ENCODE peak calls at places on chromosome 9, in ten cellular contexts. One of them, this sample, is unnamed.

GRCh38 chr9:111728617-111729366 is 65.9 kb downstream of the SHOC1 start:
- DNase-seq in A172: peak
- DNase-seq in ACHN: peak
- DNase-seq in left lung: no peak
- DNase-seq in iPS DF 19.7: no peak
- DNase-seq in PC-9: peak
- DNase-seq in frontal cortex: no peak
- DNase-seq in sigmoid colon: no peak
- DNase-seq in stimulated activated CD8-positive, alpha-beta memory T cell treated with anti-CD3 and anti-CD28 coated beads, Interleukin-7, amount 100 ng/mL, for 1 hour: no peak
- DNase-seq in neural crest cell: no peak
- DNase-seq in this sample: peak

GRCh38 chr9:127865645-127866464 is 11.4 kb upstream of the ENG start:
- DNase-seq in neural crest cell: no peak
- DNase-seq in iPS DF 19.7: no peak
- DNase-seq in left lung: no peak
- DNase-seq in PC-9: no peak
- DNase-seq in A172: no peak
- DNase-seq in sigmoid colon: no peak
- DNase-seq in frontal cortex: no peak
- DNase-seq in ACHN: no peak
- DNase-seq in stimulated activated CD8-positive, alpha-beta memory T cell treated with anti-CD3 and anti-CD28 coated beads, Interleukin-7, amount 100 ng/mL, for 1 hour: no peak
- DNase-seq in this sample: no peak

GRCh38 chr9:133709716-133710571 is 28.2 kb downstream of the SARDH start:
- DNase-seq in ACHN: no peak
- DNase-seq in A172: no peak
- DNase-seq in iPS DF 19.7: no peak
- DNase-seq in stimulated activated CD8-positive, alpha-beta memory T cell treated with anti-CD3 and anti-CD28 coated beads, Interleukin-7, amount 100 ng/mL, for 1 hour: no peak
- DNase-seq in PC-9: no peak
- DNase-seq in neural crest cell: no peak
- DNase-seq in frontal cortex: no peak
- DNase-seq in sigmoid colon: peak
- DNase-seq in left lung: no peak
- DNase-seq in this sample: no peak

GRCh38 chr9:93183663-93184438 is at the start of gene WNK2:
- DNase-seq in A172: no peak
- DNase-seq in stimulated activated CD8-positive, alpha-beta memory T cell treated with anti-CD3 and anti-CD28 coated beads, Interleukin-7, amount 100 ng/mL, for 1 hour: no peak
- DNase-seq in iPS DF 19.7: no peak
- DNase-seq in sigmoid colon: no peak
- DNase-seq in PC-9: no peak
- DNase-seq in left lung: no peak
- DNase-seq in neural crest cell: no peak
- DNase-seq in ACHN: no peak
- DNase-seq in frontal cortex: peak
- DNase-seq in this sample: peak

GRCh38 chr9:126696091-126696763 is 82.5 kb downstream of the LMX1B start:
- DNase-seq in neural crest cell: no peak
- DNase-seq in left lung: peak
- DNase-seq in frontal cortex: no peak
- DNase-seq in iPS DF 19.7: no peak
- DNase-seq in stimulated activated CD8-positive, alpha-beta memory T cell treated with anti-CD3 and anti-CD28 coated beads, Interleukin-7, amount 100 ng/mL, for 1 hour: no peak
- DNase-seq in ACHN: no peak
- DNase-seq in A172: no peak
- DNase-seq in sigmoid colon: peak
- DNase-seq in PC-9: no peak
- DNase-seq in this sample: no peak

GRCh38 chr9:33932078-33932807 is 115.3 kb downstream of the UBE2R2 start:
- DNase-seq in neural crest cell: no peak
- DNase-seq in stimulated activated CD8-positive, alpha-beta memory T cell treated with anti-CD3 and anti-CD28 coated beads, Interleukin-7, amount 100 ng/mL, for 1 hour: no peak
- DNase-seq in left lung: no peak
- DNase-seq in A172: no peak
- DNase-seq in frontal cortex: no peak
- DNase-seq in PC-9: no peak
- DNase-seq in sigmoid colon: no peak
- DNase-seq in ACHN: no peak
- DNase-seq in iPS DF 19.7: no peak
- DNase-seq in this sample: no peak

GRCh38 chr9:134546746-134547145 is 94.9 kb upstream of the COL5A1 start:
- DNase-seq in neural crest cell: no peak
- DNase-seq in stimulated activated CD8-positive, alpha-beta memory T cell treated with anti-CD3 and anti-CD28 coated beads, Interleukin-7, amount 100 ng/mL, for 1 hour: no peak
- DNase-seq in A172: no peak
- DNase-seq in PC-9: no peak
- DNase-seq in ACHN: no peak
- DNase-seq in sigmoid colon: peak
- DNase-seq in left lung: peak
- DNase-seq in frontal cortex: no peak
- DNase-seq in iPS DF 19.7: no peak
- DNase-seq in this sample: no peak

GRCh38 chr9:132582276-132582785 is at the start of gene BARHL1:
- DNase-seq in stimulated activated CD8-positive, alpha-beta memory T cell treated with anti-CD3 and anti-CD28 coated beads, Interleukin-7, amount 100 ng/mL, for 1 hour: no peak
- DNase-seq in iPS DF 19.7: no peak
- DNase-seq in sigmoid colon: no peak
- DNase-seq in A172: no peak
- DNase-seq in neural crest cell: no peak
- DNase-seq in left lung: no peak
- DNase-seq in frontal cortex: no peak
- DNase-seq in ACHN: no peak
- DNase-seq in PC-9: no peak
- DNase-seq in this sample: no peak

GRCh38 chr9:137223078-137224040 is 1.3 kb upstream of the RNF208 start:
- DNase-seq in left lung: peak
- DNase-seq in frontal cortex: peak
- DNase-seq in neural crest cell: peak
- DNase-seq in PC-9: peak
- DNase-seq in sigmoid colon: peak
- DNase-seq in A172: peak
- DNase-seq in stimulated activated CD8-positive, alpha-beta memory T cell treated with anti-CD3 and anti-CD28 coated beads, Interleukin-7, amount 100 ng/mL, for 1 hour: peak
- DNase-seq in ACHN: peak
- DNase-seq in iPS DF 19.7: peak
- DNase-seq in this sample: peak

GRCh38 chr9:134412298-134412711 is 86.0 kb downstream of the RXRA start:
- DNase-seq in sigmoid colon: no peak
- DNase-seq in frontal cortex: no peak
- DNase-seq in stimulated activated CD8-positive, alpha-beta memory T cell treated with anti-CD3 and anti-CD28 coated beads, Interleukin-7, amount 100 ng/mL, for 1 hour: no peak
- DNase-seq in PC-9: peak
- DNase-seq in A172: no peak
- DNase-seq in ACHN: no peak
- DNase-seq in left lung: no peak
- DNase-seq in iPS DF 19.7: no peak
- DNase-seq in neural crest cell: no peak
- DNase-seq in this sample: peak

GRCh38 chr9:80650964-80651555 is 1038.3 kb downstream of the TLE1 start:
- DNase-seq in stimulated activated CD8-positive, alpha-beta memory T cell treated with anti-CD3 and anti-CD28 coated beads, Interleukin-7, amount 100 ng/mL, for 1 hour: no peak
- DNase-seq in sigmoid colon: no peak
- DNase-seq in left lung: no peak
- DNase-seq in ACHN: no peak
- DNase-seq in A172: peak
- DNase-seq in PC-9: no peak
- DNase-seq in frontal cortex: no peak
- DNase-seq in neural crest cell: no peak
- DNase-seq in iPS DF 19.7: no peak
- DNase-seq in this sample: no peak

GRCh38 chr9:91298304-91298703 is 63.4 kb downstream of the AUH start:
- DNase-seq in A172: no peak
- DNase-seq in ACHN: no peak
- DNase-seq in frontal cortex: no peak
- DNase-seq in stimulated activated CD8-positive, alpha-beta memory T cell treated with anti-CD3 and anti-CD28 coated beads, Interleukin-7, amount 100 ng/mL, for 1 hour: no peak
- DNase-seq in sigmoid colon: no peak
- DNase-seq in neural crest cell: no peak
- DNase-seq in PC-9: peak
- DNase-seq in left lung: no peak
- DNase-seq in iPS DF 19.7: no peak
- DNase-seq in this sample: no peak

GRCh38 chr9:137234055-137234697 is 3.5 kb downstream of the SLC34A3 start:
- DNase-seq in neural crest cell: no peak
- DNase-seq in stimulated activated CD8-positive, alpha-beta memory T cell treated with anti-CD3 and anti-CD28 coated beads, Interleukin-7, amount 100 ng/mL, for 1 hour: no peak
- DNase-seq in frontal cortex: no peak
- DNase-seq in PC-9: no peak
- DNase-seq in left lung: no peak
- DNase-seq in iPS DF 19.7: no peak
- DNase-seq in ACHN: no peak
- DNase-seq in A172: no peak
- DNase-seq in sigmoid colon: no peak
- DNase-seq in this sample: no peak

GRCh38 chr9:98018347-98018746 is 35.2 kb downstream of the ANP32B start:
- DNase-seq in neural crest cell: no peak
- DNase-seq in iPS DF 19.7: no peak
- DNase-seq in ACHN: no peak
- DNase-seq in A172: no peak
- DNase-seq in PC-9: no peak
- DNase-seq in frontal cortex: no peak
- DNase-seq in sigmoid colon: no peak
- DNase-seq in left lung: no peak
- DNase-seq in stimulated activated CD8-positive, alpha-beta memory T cell treated with anti-CD3 and anti-CD28 coated beads, Interleukin-7, amount 100 ng/mL, for 1 hour: no peak
- DNase-seq in this sample: no peak

GRCh38 chr9:107007981-107008380 is 145.0 kb downstream of the ZNF462 start:
- DNase-seq in frontal cortex: no peak
- DNase-seq in A172: no peak
- DNase-seq in iPS DF 19.7: no peak
- DNase-seq in left lung: no peak
- DNase-seq in stimulated activated CD8-positive, alpha-beta memory T cell treated with anti-CD3 and anti-CD28 coated beads, Interleukin-7, amount 100 ng/mL, for 1 hour: no peak
- DNase-seq in sigmoid colon: no peak
- DNase-seq in neural crest cell: no peak
- DNase-seq in ACHN: no peak
- DNase-seq in PC-9: no peak
- DNase-seq in this sample: no peak

GRCh38 chr9:136122425-136123383 is 4.0 kb upstream of the TMEM250 start:
- DNase-seq in neural crest cell: peak
- DNase-seq in A172: no peak
- DNase-seq in PC-9: no peak
- DNase-seq in left lung: peak
- DNase-seq in iPS DF 19.7: no peak
- DNase-seq in ACHN: peak
- DNase-seq in sigmoid colon: peak
- DNase-seq in frontal cortex: peak
- DNase-seq in stimulated activated CD8-positive, alpha-beta memory T cell treated with anti-CD3 and anti-CD28 coated beads, Interleukin-7, amount 100 ng/mL, for 1 hour: peak
- DNase-seq in this sample: peak

GRCh38 chr9:92917176-92917800 is 30.0 kb upstream of the FGD3 start:
- DNase-seq in frontal cortex: no peak
- DNase-seq in left lung: no peak
- DNase-seq in neural crest cell: no peak
- DNase-seq in A172: no peak
- DNase-seq in sigmoid colon: no peak
- DNase-seq in stimulated activated CD8-positive, alpha-beta memory T cell treated with anti-CD3 and anti-CD28 coated beads, Interleukin-7, amount 100 ng/mL, for 1 hour: no peak
- DNase-seq in iPS DF 19.7: no peak
- DNase-seq in PC-9: no peak
- DNase-seq in ACHN: no peak
- DNase-seq in this sample: no peak

GRCh38 chr9:99138424-99139284 is 33.7 kb downstream of the TGFBR1 start:
- DNase-seq in frontal cortex: no peak
- DNase-seq in iPS DF 19.7: no peak
- DNase-seq in ACHN: no peak
- DNase-seq in PC-9: no peak
- DNase-seq in sigmoid colon: no peak
- DNase-seq in left lung: no peak
- DNase-seq in neural crest cell: no peak
- DNase-seq in A172: no peak
- DNase-seq in stimulated activated CD8-positive, alpha-beta memory T cell treated with anti-CD3 and anti-CD28 coated beads, Interleukin-7, amount 100 ng/mL, for 1 hour: no peak
- DNase-seq in this sample: no peak

This sample was measured in Caco-2.